ENCODE peak calls at places on chromosome 20, in seven cellular contexts. One of them, this sample, is unnamed.

GRCh38 chr20:47456041-47456537 is 45.6 kb upstream of the NCOA3 start:
- DNase-seq in HFFc6: no peak
- DNase-seq in osteoblast: no peak
- DNase-seq in HEK293T: no peak
- DNase-seq in endothelial cell: no peak
- DNase-seq in activated CD8-positive, alpha-beta memory T cell treated with anti-CD3 and anti-CD28 coated beads for 48 hours: no peak
- DNase-seq in AG08395: no peak
- DNase-seq in this sample: no peak

GRCh38 chr20:53154540-53154939 is 182.4 kb downstream of the TSHZ2 start:
- DNase-seq in HFFc6: no peak
- DNase-seq in osteoblast: no peak
- DNase-seq in activated CD8-positive, alpha-beta memory T cell treated with anti-CD3 and anti-CD28 coated beads for 48 hours: no peak
- DNase-seq in AG08395: no peak
- DNase-seq in HEK293T: no peak
- DNase-seq in endothelial cell: no peak
- DNase-seq in this sample: no peak

GRCh38 chr20:45969712-45970634 is 2.0 kb downstream of the ZNF335 start:
- DNase-seq in activated CD8-positive, alpha-beta memory T cell treated with anti-CD3 and anti-CD28 coated beads for 48 hours: no peak
- DNase-seq in endothelial cell: peak; percentile 33
- DNase-seq in HFFc6: peak; percentile 47
- DNase-seq in osteoblast: peak; percentile 91
- DNase-seq in HEK293T: peak; percentile 58
- DNase-seq in AG08395: peak; percentile 61
- DNase-seq in this sample: peak; percentile 90

GRCh38 chr20:9736373-9736772 is 102.5 kb downstream of the PAK5 start:
- DNase-seq in endothelial cell: no peak
- DNase-seq in AG08395: no peak
- DNase-seq in HFFc6: no peak
- DNase-seq in HEK293T: no peak
- DNase-seq in activated CD8-positive, alpha-beta memory T cell treated with anti-CD3 and anti-CD28 coated beads for 48 hours: no peak
- DNase-seq in osteoblast: no peak
- DNase-seq in this sample: no peak

GRCh38 chr20:414161-414560 is 6.1 kb downstream of the RBCK1 start:
- DNase-seq in AG08395: no peak
- DNase-seq in osteoblast: no peak
- DNase-seq in endothelial cell: no peak
- DNase-seq in HEK293T: no peak
- DNase-seq in HFFc6: no peak
- DNase-seq in activated CD8-positive, alpha-beta memory T cell treated with anti-CD3 and anti-CD28 coated beads for 48 hours: no peak
- DNase-seq in this sample: no peak

GRCh38 chr20:574297-574942 is 30.8 kb upstream of the CSNK2A1 start:
- DNase-seq in HEK293T: no peak
- DNase-seq in HFFc6: no peak
- DNase-seq in AG08395: no peak
- DNase-seq in endothelial cell: peak; percentile 62
- DNase-seq in activated CD8-positive, alpha-beta memory T cell treated with anti-CD3 and anti-CD28 coated beads for 48 hours: no peak
- DNase-seq in osteoblast: no peak
- DNase-seq in this sample: no peak

GRCh38 chr20:33444797-33445560 is 1.4 kb upstream of the SNTA1 start:
- DNase-seq in osteoblast: peak; percentile 22
- DNase-seq in activated CD8-positive, alpha-beta memory T cell treated with anti-CD3 and anti-CD28 coated beads for 48 hours: no peak
- DNase-seq in AG08395: no peak
- DNase-seq in HEK293T: no peak
- DNase-seq in HFFc6: no peak
- DNase-seq in endothelial cell: no peak
- DNase-seq in this sample: no peak

GRCh38 chr20:16098890-16099639 is 474.2 kb downstream of the KIF16B start:
- DNase-seq in osteoblast: no peak
- DNase-seq in AG08395: no peak
- DNase-seq in HEK293T: no peak
- DNase-seq in HFFc6: no peak
- DNase-seq in activated CD8-positive, alpha-beta memory T cell treated with anti-CD3 and anti-CD28 coated beads for 48 hours: no peak
- DNase-seq in endothelial cell: no peak
- DNase-seq in this sample: no peak

GRCh38 chr20:58433759-58434158 is 44.7 kb downstream of the VAPB start:
- DNase-seq in activated CD8-positive, alpha-beta memory T cell treated with anti-CD3 and anti-CD28 coated beads for 48 hours: no peak
- DNase-seq in HEK293T: no peak
- DNase-seq in endothelial cell: no peak
- DNase-seq in HFFc6: peak; percentile 63
- DNase-seq in osteoblast: peak; percentile 88
- DNase-seq in AG08395: peak; percentile 86
- DNase-seq in this sample: peak; percentile 35

GRCh38 chr20:63751471-63752271 is 12.1 kb downstream of the SLC2A4RG start:
- DNase-seq in HEK293T: no peak
- DNase-seq in endothelial cell: no peak
- DNase-seq in activated CD8-positive, alpha-beta memory T cell treated with anti-CD3 and anti-CD28 coated beads for 48 hours: no peak
- DNase-seq in HFFc6: no peak
- DNase-seq in AG08395: no peak
- DNase-seq in osteoblast: peak; percentile 73
- DNase-seq in this sample: no peak

GRCh38 chr20:346640-347316 is at the start of gene NRSN2:
- DNase-seq in HFFc6: peak; percentile 41
- DNase-seq in activated CD8-positive, alpha-beta memory T cell treated with anti-CD3 and anti-CD28 coated beads for 48 hours: no peak
- DNase-seq in HEK293T: peak; percentile 76
- DNase-seq in osteoblast: peak; percentile 97
- DNase-seq in AG08395: peak; percentile 89
- DNase-seq in endothelial cell: peak; percentile 70
- DNase-seq in this sample: peak; percentile 76

GRCh38 chr20:4571759-4572531 is 149.8 kb upstream of the PRND start:
- DNase-seq in activated CD8-positive, alpha-beta memory T cell treated with anti-CD3 and anti-CD28 coated beads for 48 hours: no peak
- DNase-seq in AG08395: no peak
- DNase-seq in osteoblast: no peak
- DNase-seq in HEK293T: no peak
- DNase-seq in HFFc6: no peak
- DNase-seq in endothelial cell: no peak
- DNase-seq in this sample: no peak

GRCh38 chr20:45685896-45686295 is 15.9 kb upstream of the WFDC11 start:
- DNase-seq in osteoblast: peak; percentile 65
- DNase-seq in endothelial cell: peak; percentile 9
- DNase-seq in activated CD8-positive, alpha-beta memory T cell treated with anti-CD3 and anti-CD28 coated beads for 48 hours: no peak
- DNase-seq in HFFc6: no peak
- DNase-seq in AG08395: peak; percentile 10
- DNase-seq in HEK293T: peak; percentile 39
- DNase-seq in this sample: no peak

GRCh38 chr20:19727251-19727847 is 30.7 kb upstream of the RIN2 start:
- DNase-seq in AG08395: no peak
- DNase-seq in HFFc6: no peak
- DNase-seq in HEK293T: no peak
- DNase-seq in osteoblast: no peak
- DNase-seq in activated CD8-positive, alpha-beta memory T cell treated with anti-CD3 and anti-CD28 coated beads for 48 hours: no peak
- DNase-seq in endothelial cell: no peak
- DNase-seq in this sample: no peak

GRCh38 chr20:43948455-43948854 is 33.8 kb downstream of the TOX2 start:
- DNase-seq in activated CD8-positive, alpha-beta memory T cell treated with anti-CD3 and anti-CD28 coated beads for 48 hours: no peak
- DNase-seq in AG08395: no peak
- DNase-seq in HFFc6: no peak
- DNase-seq in osteoblast: no peak
- DNase-seq in HEK293T: no peak
- DNase-seq in endothelial cell: no peak
- DNase-seq in this sample: no peak

GRCh38 chr20:53129557-53129956 is 157.4 kb downstream of the TSHZ2 start:
- DNase-seq in endothelial cell: no peak
- DNase-seq in osteoblast: no peak
- DNase-seq in activated CD8-positive, alpha-beta memory T cell treated with anti-CD3 and anti-CD28 coated beads for 48 hours: no peak
- DNase-seq in HFFc6: no peak
- DNase-seq in AG08395: peak; percentile 66
- DNase-seq in HEK293T: no peak
- DNase-seq in this sample: no peak

GRCh38 chr20:61954276-61955021 is 111.2 kb downstream of the TAF4 start:
- DNase-seq in endothelial cell: peak; percentile 1
- DNase-seq in HEK293T: no peak
- DNase-seq in osteoblast: peak; percentile 56
- DNase-seq in activated CD8-positive, alpha-beta memory T cell treated with anti-CD3 and anti-CD28 coated beads for 48 hours: no peak
- DNase-seq in AG08395: no peak
- DNase-seq in HFFc6: no peak
- DNase-seq in this sample: no peak

GRCh38 chr20:61925555-61926252 is 140.0 kb downstream of the TAF4 start:
- DNase-seq in endothelial cell: no peak
- DNase-seq in HEK293T: peak; percentile 44
- DNase-seq in activated CD8-positive, alpha-beta memory T cell treated with anti-CD3 and anti-CD28 coated beads for 48 hours: no peak
- DNase-seq in AG08395: no peak
- DNase-seq in osteoblast: peak; percentile 99
- DNase-seq in HFFc6: no peak
- DNase-seq in this sample: no peak

GRCh38 chr20:60036346-60037119 is 78.3 kb downstream of the CDH26 start:
- DNase-seq in osteoblast: no peak
- DNase-seq in activated CD8-positive, alpha-beta memory T cell treated with anti-CD3 and anti-CD28 coated beads for 48 hours: no peak
- DNase-seq in endothelial cell: no peak
- DNase-seq in HEK293T: no peak
- DNase-seq in AG08395: no peak
- DNase-seq in HFFc6: no peak
- DNase-seq in this sample: no peak

GRCh38 chr20:62320581-62321354 is 18.0 kb downstream of the ADRM1 start:
- DNase-seq in AG08395: no peak
- DNase-seq in activated CD8-positive, alpha-beta memory T cell treated with anti-CD3 and anti-CD28 coated beads for 48 hours: no peak
- DNase-seq in HFFc6: no peak
- DNase-seq in osteoblast: no peak
- DNase-seq in endothelial cell: no peak
- DNase-seq in HEK293T: peak; percentile 56
- DNase-seq in this sample: peak; percentile 78